ENCODE peak calls at places on chromosomes 4 and X, in four cellular contexts. Q, J, X and F are unnamed samples.

GRCh38 chr4:2301221-2301642 is 39.3 kb upstream of the MXD4 start:
- DNase-seq in Q (no peak), J (no peak), X (no peak), F (no peak)

GRCh38 chrX:85994787-85995186 is 52.6 kb downstream of the CHM start:
- DNase-seq in X (no peak), J (no peak), Q (no peak), F (no peak)

GRCh38 chr4:3227878-3228675 is 20.9 kb upstream of the MSANTD1 start:
- DNase-seq in J (peak), Q (no peak), X (no peak), F (no peak)

GRCh38 chrX:75230296-75230695 is 43.6 kb upstream of the UPRT start:
- DNase-seq in J (no peak), X (no peak), Q (no peak), F (no peak)

GRCh38 chr4:151031831-151032605 is 16.9 kb upstream of the LRBA start:
- DNase-seq in Q (peak), J (no peak), X (no peak), F (peak)

GRCh38 chrX:69361286-69361926 is 142.7 kb upstream of the NALF2 start:
- DNase-seq in J (no peak), Q (no peak), X (no peak), F (peak)

GRCh38 chr4:110010797-110011196 is 98.1 kb downstream of the EGF start:
- DNase-seq in J (no peak), Q (no peak), X (no peak), F (no peak)

GRCh38 chr4:168502886-168503285 is 6.0 kb downstream of the PALLD start:
- DNase-seq in Q (no peak), J (no peak), X (no peak), F (no peak)

GRCh38 chrX:69051901-69052300 is 113.4 kb downstream of the PJA1 start:
- DNase-seq in J (no peak), Q (no peak), X (no peak), F (no peak)

DNA sequence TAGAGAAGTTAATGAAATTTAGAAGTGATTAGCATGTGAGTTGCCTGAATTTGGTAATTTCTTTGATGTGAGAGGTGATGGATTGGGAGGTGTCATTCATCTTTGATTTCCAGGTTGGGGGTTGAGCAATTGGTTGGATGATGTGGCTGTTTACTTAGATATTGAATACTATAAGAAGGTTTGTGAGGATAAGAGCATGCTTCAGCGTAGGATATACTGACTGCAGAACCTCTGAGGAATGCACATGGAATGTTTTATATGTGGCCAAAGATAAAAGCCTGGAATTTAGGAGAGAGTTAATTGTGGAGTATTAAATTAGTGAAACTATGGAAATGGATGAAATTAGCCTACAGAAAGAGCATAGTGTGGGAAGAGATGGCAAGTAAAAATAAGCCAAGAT is 165.4 kb upstream of the MAD2L1 start:
- DNase-seq in Q (no peak), X (no peak), J (no peak), F (no peak)
- TF ChIP-seq CTCF in Q (no peak), X (no peak), J (no peak), F (no peak)

GRCh38 chr4:81173213-81173612 is 41.8 kb downstream of the PRKG2 start:
- DNase-seq in J (no peak), Q (no peak), X (no peak), F (no peak)
- TF ChIP-seq CTCF in J (no peak), Q (no peak), X (no peak), F (no peak)

DNA sequence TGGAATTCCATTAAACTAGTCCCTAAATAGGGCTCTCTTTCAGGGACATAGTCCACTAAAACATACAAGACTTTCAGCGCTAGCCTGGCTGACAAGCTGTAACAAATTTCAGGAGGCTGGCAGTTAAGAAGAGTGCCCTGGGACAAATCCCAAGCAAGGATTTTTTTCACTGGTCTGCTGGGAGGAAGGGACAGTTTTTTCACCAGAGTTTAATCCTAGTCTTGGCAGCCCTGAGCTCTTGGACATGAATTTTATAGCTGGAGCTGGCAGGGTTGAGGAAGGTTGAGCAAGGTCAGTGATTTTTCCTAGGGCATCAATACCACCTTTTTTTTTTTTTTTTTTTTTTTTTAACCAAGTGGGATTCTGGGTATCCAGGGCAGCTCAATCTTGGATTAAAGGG is 184.4 kb downstream of the SH2D1A start:
- DNase-seq in X (no peak), Q (no peak), J (no peak), F (no peak)
- TF ChIP-seq CTCF in X (no peak), Q (no peak), J (no peak), F (no peak)

DNA sequence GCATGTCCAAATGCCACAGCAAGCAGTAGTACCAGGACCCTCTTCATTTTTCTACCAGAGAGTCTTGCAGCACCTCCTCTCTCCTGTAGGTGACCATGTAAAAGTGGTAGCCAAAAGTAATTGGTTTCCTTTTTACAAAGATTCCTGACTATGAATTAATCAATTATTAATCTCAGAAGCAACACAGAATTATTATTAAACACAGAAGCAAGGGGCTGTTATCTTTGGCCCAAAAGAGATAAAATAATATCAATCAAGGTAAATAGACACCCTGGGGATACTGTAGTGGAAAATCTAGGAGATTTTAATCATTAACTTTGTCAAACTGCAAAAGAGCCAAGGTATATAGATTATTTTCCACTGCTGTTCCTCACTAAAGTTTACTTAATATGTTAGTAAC is at the start of gene GC:
- DNase-seq in X (no peak), Q (no peak), J (no peak), F (no peak)
- TF ChIP-seq CTCF in X (no peak), Q (no peak), J (no peak), F (peak)

GRCh38 chrX:41858161-41858775 is 65.1 kb downstream of the CASK start:
- DNase-seq in Q (no peak), X (no peak), J (no peak), F (no peak)

GRCh38 chrX:41857670-41858069 is 65.7 kb downstream of the CASK start:
- DNase-seq in Q (no peak), J (no peak), X (no peak), F (no peak)

GRCh38 chrX:41868392-41868977 is 54.9 kb downstream of the CASK start:
- DNase-seq in Q (no peak), X (no peak), J (no peak), F (no peak)

GRCh38 chrX:41862562-41863184 is 60.7 kb downstream of the CASK start:
- DNase-seq in J (no peak), Q (no peak), X (no peak), F (no peak)

GRCh38 chrX:41863343-41864203 is 59.8 kb downstream of the CASK start:
- DNase-seq in J (no peak), Q (no peak), X (no peak), F (no peak)
- TF ChIP-seq CTCF in J (no peak), Q (no peak), X (no peak), F (peak)

DNA sequence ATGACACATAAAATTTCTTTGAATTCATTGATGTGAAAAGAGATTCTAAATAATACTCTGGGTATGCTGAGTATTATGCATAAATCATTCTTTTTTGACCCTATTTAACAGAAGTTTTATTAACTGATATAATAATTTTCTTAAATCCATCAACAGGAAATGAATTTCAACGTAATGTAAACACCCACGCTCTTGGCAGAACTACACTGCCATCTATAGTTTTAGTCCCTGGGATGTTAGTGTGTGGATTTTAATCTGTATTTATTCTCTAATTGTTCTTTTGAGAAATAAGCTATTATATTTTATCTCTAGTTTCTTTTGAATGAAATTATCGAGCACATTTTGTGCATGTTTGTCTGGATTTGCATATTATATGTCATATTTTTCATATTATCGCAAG is 666.8 kb upstream of the NDST4 start:
- DNase-seq in X (no peak), Q (no peak), J (no peak), F (no peak)
- TF ChIP-seq CTCF in X (no peak), Q (no peak), J (no peak), F (no peak)

DNA sequence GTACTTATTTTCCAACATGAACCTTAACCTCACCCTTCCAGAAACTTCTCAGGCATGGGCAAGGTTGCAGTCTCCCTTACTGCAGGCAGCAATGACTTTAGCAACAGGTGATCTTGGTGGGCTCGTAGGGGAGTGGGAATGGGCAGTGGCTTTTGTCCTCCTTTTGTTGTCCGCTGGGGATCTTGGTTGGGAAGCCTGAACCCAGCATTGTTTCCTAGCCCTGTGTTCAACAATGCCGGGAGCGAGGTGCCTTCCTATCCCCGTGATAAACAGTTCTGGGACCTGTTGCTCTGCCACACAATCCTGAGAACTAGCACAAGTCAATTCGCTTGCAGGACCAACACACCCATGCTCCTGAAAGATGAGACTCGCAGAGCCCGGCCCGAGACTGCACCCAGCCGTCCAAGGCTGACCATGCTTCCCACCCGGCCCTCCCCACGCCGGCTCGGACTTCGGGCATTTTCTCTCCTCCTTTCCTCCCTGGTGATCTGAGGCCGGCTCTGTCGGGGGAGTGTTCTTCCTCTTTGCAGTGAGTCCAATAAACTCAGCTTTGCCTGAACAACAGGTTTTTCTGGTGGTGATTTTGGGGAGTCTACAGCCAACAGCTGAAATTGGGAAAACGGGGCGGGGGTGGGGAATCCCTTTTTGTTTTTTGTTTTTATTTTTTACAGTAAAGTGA is 20.2 kb downstream of the IRAK1 start:
- DNase-seq in X (no peak), Q (no peak), J (no peak), F (no peak)
- TF ChIP-seq CTCF in X (no peak), Q (no peak), J (no peak), F (no peak)